ENCODE peak calls at places on chromosomes 16 and 17, in six cellular contexts. One of them, this sample, is unnamed.

GRCh38 chr17:71970312-71970711 is 150.5 kb upstream of the SOX9 start:
- DNase-seq in esophagus squamous epithelium: no peak
- DNase-seq in ovary: no peak
- DNase-seq in stomach: no peak
- DNase-seq in HEK293T: no peak
- DNase-seq in RCC 7860: peak
- DNase-seq in this sample: no peak

GRCh38 chr16:2977440-2977839 is 2.8 kb downstream of the PKMYT1 start:
- DNase-seq in stomach: peak
- DNase-seq in HEK293T: no peak
- DNase-seq in ovary: no peak
- DNase-seq in RCC 7860: no peak
- DNase-seq in esophagus squamous epithelium: no peak
- DNase-seq in this sample: no peak

GRCh38 chr17:2731807-2732206 is 17.6 kb downstream of the CCDC92B start:
- DNase-seq in RCC 7860: no peak
- DNase-seq in esophagus squamous epithelium: no peak
- DNase-seq in stomach: no peak
- DNase-seq in HEK293T: no peak
- DNase-seq in ovary: no peak
- DNase-seq in this sample: no peak

GRCh38 chr16:22969567-22969966 is 155.6 kb downstream of the HS3ST2 start:
- DNase-seq in ovary: no peak
- DNase-seq in esophagus squamous epithelium: no peak
- DNase-seq in HEK293T: no peak
- DNase-seq in stomach: no peak
- DNase-seq in RCC 7860: no peak
- DNase-seq in this sample: no peak

GRCh38 chr17:81135503-81136283 is 29.6 kb upstream of the PVALEF start:
- DNase-seq in ovary: no peak
- DNase-seq in HEK293T: no peak
- DNase-seq in RCC 7860: no peak
- DNase-seq in stomach: no peak
- DNase-seq in esophagus squamous epithelium: no peak
- DNase-seq in this sample: no peak

GRCh38 chr16:30609002-30609927 is 924 bp downstream of the ZNF689 start:
- DNase-seq in HEK293T: peak
- DNase-seq in esophagus squamous epithelium: no peak
- DNase-seq in stomach: peak
- DNase-seq in RCC 7860: peak
- DNase-seq in ovary: peak
- DNase-seq in this sample: no peak

GRCh38 chr17:82351254-82351712 is 7.8 kb upstream of the TEX19 start:
- DNase-seq in esophagus squamous epithelium: no peak
- DNase-seq in RCC 7860: no peak
- DNase-seq in stomach: no peak
- DNase-seq in ovary: no peak
- DNase-seq in HEK293T: no peak
- DNase-seq in this sample: no peak

GRCh38 chr17:17494499-17495447 is 1.4 kb downstream of the RASD1 start:
- DNase-seq in RCC 7860: no peak
- DNase-seq in HEK293T: no peak
- DNase-seq in esophagus squamous epithelium: no peak
- DNase-seq in stomach: peak
- DNase-seq in ovary: peak
- DNase-seq in this sample: peak

GRCh38 chr17:40306395-40306794 is 2.6 kb upstream of the RARA start:
- DNase-seq in stomach: no peak
- DNase-seq in HEK293T: no peak
- DNase-seq in esophagus squamous epithelium: no peak
- DNase-seq in ovary: peak
- DNase-seq in RCC 7860: no peak
- DNase-seq in this sample: no peak

GRCh38 chr16:65727534-65728137 is 605.8 kb upstream of the CDH11 start:
- DNase-seq in RCC 7860: no peak
- DNase-seq in esophagus squamous epithelium: no peak
- DNase-seq in HEK293T: no peak
- DNase-seq in stomach: no peak
- DNase-seq in ovary: no peak
- DNase-seq in this sample: no peak

GRCh38 chr17:72590882-72591499 is 470.2 kb downstream of the SOX9 start:
- DNase-seq in stomach: no peak
- DNase-seq in HEK293T: no peak
- DNase-seq in esophagus squamous epithelium: no peak
- DNase-seq in RCC 7860: peak
- DNase-seq in ovary: no peak
- DNase-seq in this sample: no peak

GRCh38 chr17:7897773-7898172 is 9.2 kb downstream of the CHD3 start:
- DNase-seq in esophagus squamous epithelium: no peak
- DNase-seq in stomach: no peak
- DNase-seq in HEK293T: peak
- DNase-seq in ovary: no peak
- DNase-seq in RCC 7860: no peak
- DNase-seq in this sample: peak

GRCh38 chr17:35244345-35245195 is 1.7 kb downstream of the SLFN5 start:
- DNase-seq in ovary: peak
- DNase-seq in stomach: peak
- DNase-seq in RCC 7860: peak
- DNase-seq in HEK293T: peak
- DNase-seq in esophagus squamous epithelium: peak
- DNase-seq in this sample: peak

GRCh38 chr17:66522591-66523272 is 220.3 kb downstream of the PRKCA start:
- DNase-seq in esophagus squamous epithelium: no peak
- DNase-seq in stomach: no peak
- DNase-seq in HEK293T: no peak
- DNase-seq in RCC 7860: no peak
- DNase-seq in ovary: no peak
- DNase-seq in this sample: no peak

GRCh38 chr16:85046472-85046916 is 18.9 kb downstream of the KIAA0513 start:
- DNase-seq in HEK293T: no peak
- DNase-seq in RCC 7860: no peak
- DNase-seq in stomach: no peak
- DNase-seq in ovary: no peak
- DNase-seq in esophagus squamous epithelium: no peak
- DNase-seq in this sample: no peak